ENCODE peak calls at places on chromosomes 13 and 19, in six cellular contexts. W, N, E, V, C and U are unnamed samples.

GRCh38 chr19:12868540-12869112 is 12.6 kb downstream of the DNASE2 start:
- DNase-seq in W (peak), C (no peak), E (no peak), V (peak), N (no peak), U (no peak)

GRCh38 chr13:30332516-30333165 is 25.3 kb upstream of the KATNAL1 start:
- DNase-seq in E (no peak), N (no peak), V (no peak), W (no peak), C (no peak), U (no peak)

GRCh38 chr13:98482476-98483444 is 94.1 kb downstream of the STK24 start:
- DNase-seq in N (no peak), E (no peak), V (peak), W (peak), C (no peak), U (no peak)

GRCh38 chr19:54142166-54142780 is 4.7 kb downstream of the CNOT3 start:
- DNase-seq in C (no peak), E (no peak), W (no peak), V (peak), N (no peak), U (no peak)

GRCh38 chr19:40721936-40722661 is 5.2 kb downstream of the ITPKC start:
- DNase-seq in C (no peak), N (no peak), V (peak), E (no peak), W (peak), U (no peak)

GRCh38 chr13:97182065-97182890 is 39.9 kb upstream of the MBNL2 start:
- DNase-seq in C (no peak), V (no peak), E (no peak), N (no peak), W (no peak), U (no peak)

GRCh38 chr13:100828226-100828625 is 153.6 kb upstream of the TMTC4 start:
- DNase-seq in E (peak), V (peak), C (no peak), W (peak), N (no peak), U (peak)

GRCh38 chr13:48564046-48564445 is 31.2 kb upstream of the RCBTB2 start:
- DNase-seq in N (no peak), E (no peak), W (peak), C (no peak), V (peak), U (no peak)

GRCh38 chr19:1248454-1249297 is at the start of gene MIDN:
- DNase-seq in C (peak), V (peak), E (peak), W (peak), N (peak), U (no peak)

GRCh38 chr13:73103238-73103637 is 44.4 kb downstream of the KLF5 start:
- DNase-seq in E (no peak), W (no peak), V (no peak), C (no peak), N (no peak), U (no peak)

GRCh38 chr19:10624585-10624984 is 768 bp upstream of the SLC44A2 start:
- DNase-seq in N (no peak), E (no peak), V (no peak), C (no peak), W (no peak), U (no peak)